ENCODE peak calls at places on chromosomes 3 and 15, in seven cellular contexts. I is BJ; B is mesendoderm; L is esophagus muscularis mucosa; W is GM23248; E is adipocyte; A is CD4-positive, CD25-positive, alpha-beta regulatory T cell. G is an unnamed sample.

GRCh38 chr3:161035711-161036110 is 69.4 kb downstream of the B3GALNT1 start:
- DNase-seq in I (no peak), W (peak; percentile 2), L (no peak), E (peak; percentile 93), B (no peak), A (no peak), G (no peak)

GRCh38 chr3:127822166-127822835 is at the start of gene MGLL:
- DNase-seq in L (no peak), W (peak; percentile 65), A (no peak), I (no peak), B (peak; percentile 34), E (peak; percentile 81), G (peak; percentile 73)

GRCh38 chr3:38992117-38992779 is 59.5 kb downstream of the SCN11A start:
- DNase-seq in E (peak; percentile 56), I (peak; percentile 69), B (peak; percentile 30), W (peak; percentile 82), L (no peak), A (no peak), G (peak; percentile 33)

GRCh38 chr3:38739931-38740330 is 76.1 kb downstream of the SCN10A start:
- DNase-seq in A (no peak), L (no peak), E (no peak), W (no peak), I (no peak), B (no peak), G (no peak)

GRCh38 chr3:159637895-159638542 is 350.6 kb upstream of the IL12A start:
- DNase-seq in I (no peak), L (no peak), A (no peak), W (peak; percentile 63), B (no peak), E (peak; percentile 73), G (no peak)

GRCh38 chr15:56038015-56038414 is 44.6 kb upstream of the NEDD4 start:
- DNase-seq in I (no peak), B (no peak), E (peak; percentile 42), L (no peak), W (peak; percentile 70), A (peak; percentile 12), G (peak; percentile 5)

GRCh38 chr15:82681371-82681770 is 28.3 kb downstream of the AP3B2 start:
- DNase-seq in A (no peak), L (no peak), I (no peak), E (no peak), W (no peak), B (no peak), G (no peak)

GRCh38 chr15:49622561-49622960 is 1.7 kb downstream of the DTWD1 start:
- DNase-seq in B (peak; percentile 46), L (no peak), E (peak; percentile 52), A (no peak), W (peak; percentile 43), I (no peak), G (no peak)

GRCh38 chr3:152219225-152219624 is 49.5 kb upstream of the MBNL1 start:
- DNase-seq in B (no peak), A (no peak), W (peak; percentile 44), E (no peak), I (no peak), L (no peak), G (no peak)

GRCh38 chr15:58401276-58401675 is 30.5 kb upstream of the LIPC start:
- DNase-seq in I (no peak), B (no peak), W (no peak), L (no peak), A (no peak), E (no peak), G (no peak)

GRCh38 chr15:89457086-89457485 is 39.3 kb downstream of the RHCG start:
- DNase-seq in W (peak; percentile 40), L (no peak), B (peak; percentile 72), I (no peak), E (no peak), A (no peak), G (no peak)

GRCh38 chr3:71245971-71246860 is 337.3 kb downstream of the FOXP1 start:
- DNase-seq in W (no peak), A (no peak), L (no peak), B (peak; percentile 71), I (no peak), E (peak; percentile 26), G (no peak)

GRCh38 chr3:112303811-112304325 is 9.9 kb upstream of the SLC9C1 start:
- DNase-seq in W (peak; percentile 42), E (peak; percentile 42), B (peak; percentile 68), A (no peak), L (no peak), I (no peak), G (no peak)

GRCh38 chr3:5499404-5499803 is 311.9 kb downstream of the EDEM1 start:
- DNase-seq in I (no peak), A (no peak), B (no peak), L (no peak), W (no peak), E (no peak), G (no peak)

GRCh38 chr3:5494913-5495519 is 307.5 kb downstream of the EDEM1 start:
- DNase-seq in E (no peak), B (no peak), L (no peak), I (no peak), W (no peak), A (no peak), G (no peak)

GRCh38 chr3:5503136-5503535 is 315.6 kb downstream of the EDEM1 start:
- DNase-seq in B (no peak), I (no peak), A (no peak), E (no peak), W (no peak), L (no peak), G (no peak)

GRCh38 chr3:5498981-5499380 is 311.5 kb downstream of the EDEM1 start:
- DNase-seq in E (no peak), B (no peak), W (no peak), A (no peak), L (no peak), I (no peak), G (no peak)

DNA sequence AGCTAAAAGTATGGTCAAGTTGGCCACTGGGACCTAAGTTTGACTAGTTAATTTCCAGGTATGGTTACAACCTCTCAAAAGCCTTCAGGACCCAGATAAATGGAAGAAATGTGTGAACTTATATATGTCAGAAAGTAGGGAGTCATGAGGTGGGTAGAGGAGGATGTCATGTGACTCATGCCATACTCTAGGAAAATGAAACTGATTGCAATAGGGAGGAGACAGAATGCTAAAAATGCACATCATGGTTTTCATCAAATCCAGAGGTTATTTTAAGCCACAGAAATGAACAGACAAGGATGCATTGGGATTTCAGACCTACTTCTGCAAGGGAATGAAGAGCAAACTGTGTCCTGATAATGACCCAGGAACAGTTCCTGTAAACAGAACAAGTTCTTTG is 310.0 kb downstream of the EDEM1 start:
- DNase-seq in B (no peak), E (no peak), A (no peak), W (no peak), I (no peak), L (no peak), G (no peak)
- H3K27me3 ChIP-seq in B (no peaks in the 10 kb centered on the region), E (no peaks in the 10 kb centered on the region), A (no peaks in the 10 kb centered on the region), W (no peaks in the 10 kb centered on the region), I (no peaks in the 10 kb centered on the region), L (no peaks in the 10 kb centered on the region), G (no peaks in the 10 kb centered on the region)

GRCh38 chr15:66255293-66255676 is 1.7 kb upstream of the MEGF11 start:
- DNase-seq in B (no peak), L (no peak), I (no peak), A (no peak), E (no peak), W (no peak), G (no peak)
- H3K4me3 ChIP-seq in B (no peak overlapping the region), L (no peak overlapping the region), I (no peak overlapping the region), A (no peak overlapping the region), E (no peak overlapping the region), W (no peak overlapping the region), G (no peak overlapping the region)

GRCh38 chr3:196794467-196794866 is 54.8 kb downstream of the PAK2 start:
- DNase-seq in E (no peak), A (no peak), W (no peak), B (no peak), L (no peak), I (no peak), G (no peak)
- H3K36me3 ChIP-seq in E (peaks cover 15% of the 10 kb centered on the region), A (peaks cover 42% of the 10 kb centered on the region), W (no peaks in the 10 kb centered on the region), B (no peaks in the 10 kb centered on the region), L (peaks cover 12% of the 10 kb centered on the region), I (no peaks in the 10 kb centered on the region), G (peaks cover 40% of the 10 kb centered on the region)

DNA sequence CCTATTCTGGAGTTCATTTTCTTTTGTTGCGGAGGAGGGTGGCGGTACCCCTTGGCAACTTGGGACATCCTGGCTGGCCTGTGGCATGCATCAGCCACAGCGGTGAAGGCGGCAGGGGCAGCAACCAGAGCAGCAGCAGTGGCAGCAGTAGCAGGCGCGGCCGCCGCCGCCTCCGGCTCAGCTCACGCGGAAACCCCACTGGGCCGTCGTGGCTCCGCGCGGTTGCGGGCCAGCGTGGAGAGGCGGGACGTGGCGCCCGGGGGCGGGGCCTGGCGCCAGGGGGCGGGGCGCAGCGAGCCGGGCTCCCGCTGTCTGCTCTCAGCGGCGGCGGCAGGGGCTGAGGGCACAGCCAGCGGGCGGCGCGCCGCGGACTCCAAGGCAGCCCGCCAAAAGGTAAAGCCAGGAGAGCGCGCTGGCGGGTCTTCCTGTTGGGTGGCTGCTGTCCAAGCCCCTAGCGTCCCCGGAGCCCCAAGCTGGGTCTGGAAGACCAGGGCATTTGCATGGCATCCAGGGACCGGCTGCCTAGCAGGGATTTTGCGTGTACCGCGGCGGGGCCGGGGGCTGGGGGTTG is 334.4 kb upstream of the THRB start:
- DNase-seq in L (no peak), B (peak; percentile 49), A (no peak), E (peak; percentile 75), I (no peak), W (peak; percentile 28), G (peak; percentile 7)
- H3K27me3 ChIP-seq in L (no peaks in the 10 kb centered on the region), B (peaks cover 32% of the 10 kb centered on the region), A (no peaks in the 10 kb centered on the region), E (peaks cover 40% of the 10 kb centered on the region), I (peaks cover 8% of the 10 kb centered on the region), W (peaks cover 30% of the 10 kb centered on the region), G (peaks cover 17% of the 10 kb centered on the region)

GRCh38 chr15:36591534-36592411 is 12.3 kb downstream of the CDIN1 start:
- DNase-seq in E (peak; percentile 19), B (no peak), I (no peak), W (peak; percentile 66), L (no peak), A (no peak), G (no peak)
- H3K4me3 ChIP-seq in E (no peak overlapping the region), B (no peak overlapping the region), I (no peak overlapping the region), W (no peak overlapping the region), L (no peak overlapping the region), A (no peak overlapping the region), G (no peak overlapping the region)

G was measured in MG63.